ENCODE peak calls at places on chromosomes 13 and 19, in seven cellular contexts. One of them, this sample, is unnamed. For H3K27me3, the result is how much of the 10 kb centered on the place peaks cover.

GRCh38 chr13:106105153-106105552 is 430.3 kb downstream of the EFNB2 start:
- DNase-seq in ovary: no peak
- DNase-seq in tibial nerve: no peak
- DNase-seq in transverse colon: no peak
- DNase-seq in HepG2: no peak
- DNase-seq in suprapubic skin: no peak
- DNase-seq in SK-N-SH: no peak
- DNase-seq in this sample: no peak

GRCh38 chr19:35437152-35437951 is 10.7 kb upstream of the FFAR2 start:
- DNase-seq in HepG2: no peak
- DNase-seq in transverse colon: peak
- DNase-seq in tibial nerve: no peak
- DNase-seq in suprapubic skin: no peak
- DNase-seq in ovary: no peak
- DNase-seq in SK-N-SH: no peak
- DNase-seq in this sample: peak

GRCh38 chr13:101552286-101552685 is 99.8 kb downstream of the ITGBL1 start:
- DNase-seq in ovary: no peak
- DNase-seq in transverse colon: no peak
- DNase-seq in SK-N-SH: no peak
- DNase-seq in HepG2: no peak
- DNase-seq in tibial nerve: no peak
- DNase-seq in suprapubic skin: no peak
- DNase-seq in this sample: no peak

GRCh38 chr19:17327654-17328516 is 6.8 kb downstream of the ANO8 start:
- DNase-seq in transverse colon: peak
- DNase-seq in HepG2: peak
- DNase-seq in SK-N-SH: peak
- DNase-seq in suprapubic skin: no peak
- DNase-seq in ovary: peak
- DNase-seq in tibial nerve: no peak
- DNase-seq in this sample: peak

GRCh38 chr19:47781590-47782318 is 3.3 kb downstream of the SELENOW start:
- DNase-seq in SK-N-SH: no peak
- DNase-seq in transverse colon: no peak
- DNase-seq in suprapubic skin: no peak
- DNase-seq in ovary: peak
- DNase-seq in tibial nerve: peak
- DNase-seq in HepG2: no peak
- DNase-seq in this sample: peak

GRCh38 chr19:22945560-22945959 is 57.4 kb downstream of the ZNF728 start:
- DNase-seq in transverse colon: no peak
- DNase-seq in tibial nerve: no peak
- DNase-seq in HepG2: no peak
- DNase-seq in ovary: no peak
- DNase-seq in SK-N-SH: no peak
- DNase-seq in suprapubic skin: no peak
- DNase-seq in this sample: no peak

GRCh38 chr13:37526710-37527446 is 71.7 kb downstream of the POSTN start:
- DNase-seq in transverse colon: no peak
- DNase-seq in suprapubic skin: no peak
- DNase-seq in ovary: no peak
- DNase-seq in SK-N-SH: no peak
- DNase-seq in tibial nerve: no peak
- DNase-seq in HepG2: no peak
- DNase-seq in this sample: no peak

GRCh38 chr19:49528211-49528771 is 488 bp downstream of the RCN3 start:
- DNase-seq in ovary: peak
- DNase-seq in SK-N-SH: no peak
- DNase-seq in tibial nerve: no peak
- DNase-seq in HepG2: no peak
- DNase-seq in transverse colon: no peak
- DNase-seq in suprapubic skin: no peak
- DNase-seq in this sample: no peak

GRCh38 chr19:343941-344624 is 513 bp downstream of the MIER2 start:
- DNase-seq in suprapubic skin: no peak
- DNase-seq in ovary: peak
- DNase-seq in transverse colon: no peak
- DNase-seq in SK-N-SH: peak
- DNase-seq in HepG2: no peak
- DNase-seq in tibial nerve: no peak
- DNase-seq in this sample: no peak

GRCh38 chr13:100356889-100357288 is 231.7 kb downstream of the GGACT start:
- DNase-seq in tibial nerve: no peak
- DNase-seq in SK-N-SH: no peak
- DNase-seq in ovary: no peak
- DNase-seq in suprapubic skin: no peak
- DNase-seq in HepG2: no peak
- DNase-seq in transverse colon: no peak
- DNase-seq in this sample: no peak

GRCh38 chr13:72004975-72005374 is 138.0 kb upstream of the DACH1 start:
- DNase-seq in ovary: no peak
- DNase-seq in transverse colon: no peak
- DNase-seq in SK-N-SH: no peak
- DNase-seq in tibial nerve: no peak
- DNase-seq in HepG2: no peak
- DNase-seq in suprapubic skin: no peak
- DNase-seq in this sample: no peak

GRCh38 chr19:4186087-4186993 is 3.9 kb downstream of the ANKRD24 start:
- DNase-seq in tibial nerve: peak
- DNase-seq in ovary: no peak
- DNase-seq in SK-N-SH: peak
- DNase-seq in HepG2: peak
- DNase-seq in suprapubic skin: no peak
- DNase-seq in transverse colon: peak
- DNase-seq in this sample: peak

GRCh38 chr19:43467730-43468129 is 2.3 kb upstream of the LYPD3 start:
- DNase-seq in suprapubic skin: no peak
- DNase-seq in HepG2: peak
- DNase-seq in SK-N-SH: no peak
- DNase-seq in ovary: no peak
- DNase-seq in transverse colon: no peak
- DNase-seq in tibial nerve: no peak
- DNase-seq in this sample: no peak

GRCh38 chr19:35205733-35206323 is 22.7 kb downstream of the FAM187B start:
- DNase-seq in SK-N-SH: no peak
- DNase-seq in transverse colon: no peak
- DNase-seq in suprapubic skin: no peak
- DNase-seq in ovary: no peak
- DNase-seq in tibial nerve: no peak
- DNase-seq in HepG2: no peak
- DNase-seq in this sample: no peak

GRCh38 chr19:6264803-6265202 is 15.0 kb downstream of the MLLT1 start:
- DNase-seq in tibial nerve: no peak
- DNase-seq in transverse colon: no peak
- DNase-seq in ovary: no peak
- DNase-seq in SK-N-SH: no peak
- DNase-seq in suprapubic skin: no peak
- DNase-seq in HepG2: no peak
- DNase-seq in this sample: no peak
- H3K27me3 ChIP-seq in tibial nerve: under half
- H3K27me3 ChIP-seq in transverse colon: under half
- H3K27me3 ChIP-seq in ovary: under half
- H3K27me3 ChIP-seq in SK-N-SH: under half
- H3K27me3 ChIP-seq in suprapubic skin: under half
- H3K27me3 ChIP-seq in HepG2: under half
- H3K27me3 ChIP-seq in this sample: under half

GRCh38 chr13:90281709-90282108 is 1065.8 kb upstream of the MIR17HG start:
- DNase-seq in SK-N-SH: no peak
- DNase-seq in tibial nerve: no peak
- DNase-seq in ovary: no peak
- DNase-seq in suprapubic skin: no peak
- DNase-seq in HepG2: no peak
- DNase-seq in transverse colon: no peak
- DNase-seq in this sample: no peak

GRCh38 chr13:90287521-90287920 is 1060.0 kb upstream of the MIR17HG start:
- DNase-seq in transverse colon: no peak
- DNase-seq in HepG2: no peak
- DNase-seq in ovary: no peak
- DNase-seq in tibial nerve: no peak
- DNase-seq in suprapubic skin: no peak
- DNase-seq in SK-N-SH: no peak
- DNase-seq in this sample: no peak
- TF ChIP-seq EP300 in transverse colon: no peak
- TF ChIP-seq EP300 in HepG2: no peak
- TF ChIP-seq EP300 in ovary: no peak
- TF ChIP-seq EP300 in tibial nerve: no peak
- TF ChIP-seq EP300 in suprapubic skin: no peak
- TF ChIP-seq EP300 in SK-N-SH: no peak
- TF ChIP-seq EP300 in this sample: no peak

GRCh38 chr19:10912619-10913018 is 15.8 kb downstream of the YIPF2 start:
- DNase-seq in tibial nerve: no peak
- DNase-seq in ovary: no peak
- DNase-seq in SK-N-SH: no peak
- DNase-seq in HepG2: no peak
- DNase-seq in suprapubic skin: no peak
- DNase-seq in transverse colon: no peak
- DNase-seq in this sample: no peak

GRCh38 chr19:10918359-10918758 is 10.1 kb downstream of the YIPF2 start:
- DNase-seq in suprapubic skin: no peak
- DNase-seq in tibial nerve: no peak
- DNase-seq in transverse colon: no peak
- DNase-seq in SK-N-SH: no peak
- DNase-seq in ovary: no peak
- DNase-seq in HepG2: no peak
- DNase-seq in this sample: no peak

GRCh38 chr19:10916602-10917001 is 11.8 kb downstream of the YIPF2 start:
- DNase-seq in HepG2: no peak
- DNase-seq in tibial nerve: no peak
- DNase-seq in SK-N-SH: no peak
- DNase-seq in suprapubic skin: no peak
- DNase-seq in ovary: no peak
- DNase-seq in transverse colon: no peak
- DNase-seq in this sample: no peak

GRCh38 chr19:10913716-10914340 is 14.6 kb downstream of the YIPF2 start:
- DNase-seq in HepG2: no peak
- DNase-seq in transverse colon: no peak
- DNase-seq in SK-N-SH: no peak
- DNase-seq in tibial nerve: no peak
- DNase-seq in ovary: no peak
- DNase-seq in suprapubic skin: no peak
- DNase-seq in this sample: no peak

GRCh38 chr19:10915511-10916091 is 12.8 kb downstream of the YIPF2 start:
- DNase-seq in SK-N-SH: peak
- DNase-seq in tibial nerve: peak
- DNase-seq in HepG2: no peak
- DNase-seq in suprapubic skin: peak
- DNase-seq in ovary: no peak
- DNase-seq in transverse colon: no peak
- DNase-seq in this sample: peak
- H3K27me3 ChIP-seq in SK-N-SH: under half
- H3K27me3 ChIP-seq in tibial nerve: under half
- H3K27me3 ChIP-seq in HepG2: under half
- H3K27me3 ChIP-seq in suprapubic skin: under half
- H3K27me3 ChIP-seq in ovary: under half
- H3K27me3 ChIP-seq in transverse colon: under half
- H3K27me3 ChIP-seq in this sample: under half

GRCh38 chr19:32930567-32930966 is 41.2 kb downstream of the CEP89 start:
- DNase-seq in tibial nerve: no peak
- DNase-seq in transverse colon: no peak
- DNase-seq in SK-N-SH: no peak
- DNase-seq in ovary: no peak
- DNase-seq in HepG2: no peak
- DNase-seq in suprapubic skin: no peak
- DNase-seq in this sample: no peak

GRCh38 chr19:32933571-32933970 is 38.2 kb downstream of the CEP89 start:
- DNase-seq in tibial nerve: no peak
- DNase-seq in suprapubic skin: no peak
- DNase-seq in transverse colon: no peak
- DNase-seq in HepG2: no peak
- DNase-seq in ovary: no peak
- DNase-seq in SK-N-SH: no peak
- DNase-seq in this sample: no peak

GRCh38 chr19:32924200-32924599 is 47.6 kb downstream of the CEP89 start:
- DNase-seq in SK-N-SH: no peak
- DNase-seq in HepG2: no peak
- DNase-seq in transverse colon: peak
- DNase-seq in suprapubic skin: no peak
- DNase-seq in ovary: no peak
- DNase-seq in tibial nerve: no peak
- DNase-seq in this sample: no peak

DNA sequence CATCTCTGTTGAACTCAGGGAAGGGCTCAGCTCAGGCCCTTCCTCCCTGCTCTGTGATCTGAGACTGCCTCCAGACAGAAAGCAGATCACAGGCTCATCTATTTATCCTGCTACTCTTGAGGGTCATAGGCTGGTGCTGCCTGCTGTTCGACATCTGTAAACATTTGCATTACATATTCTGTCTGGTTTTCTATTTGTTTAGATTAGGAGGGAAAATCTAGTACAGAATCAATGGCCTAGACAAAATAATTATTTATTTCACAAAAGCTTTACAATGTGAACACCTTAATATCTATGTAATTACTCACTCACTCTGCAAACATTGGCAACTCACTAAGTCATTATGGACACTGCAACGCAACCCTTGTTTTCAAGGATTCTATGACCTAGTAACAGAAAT is 43.0 kb downstream of the CEP89 start:
- DNase-seq in ovary: no peak
- DNase-seq in HepG2: peak
- DNase-seq in transverse colon: no peak
- DNase-seq in tibial nerve: no peak
- DNase-seq in SK-N-SH: no peak
- DNase-seq in suprapubic skin: no peak
- DNase-seq in this sample: no peak
- TF ChIP-seq EP300 in ovary: no peak
- TF ChIP-seq EP300 in HepG2: no peak
- TF ChIP-seq EP300 in transverse colon: no peak
- TF ChIP-seq EP300 in tibial nerve: no peak
- TF ChIP-seq EP300 in SK-N-SH: no peak
- TF ChIP-seq EP300 in suprapubic skin: no peak
- TF ChIP-seq EP300 in this sample: no peak

This sample was measured in stomach.